ENCODE peak calls at places on chromosomes 6 and 20, in eight cellular contexts. D is H1, I is H9, N is fibroblast of lung, A is neural progenitor cell, C is OCI-LY7, U is mammary epithelial cell, F is endothelial cell of umbilical vein. S is an unnamed sample. For H3K79me2, the result is how much of the 10 kb centered on the place peaks cover.

GRCh38 chr6:44527191-44527960 is 139.9 kb downstream of the CDC5L start:
- DNase-seq in D (no peak), I (peak), N (no peak), A (no peak), C (no peak), U (no peak), F (no peak), S (no peak)

GRCh38 chr6:166922937-166923336 is 33.4 kb downstream of the RNASET2 start:
- DNase-seq in D (no peak), I (no peak), N (no peak), A (no peak), C (no peak), U (no peak), F (no peak), S (no peak)

GRCh38 chr6:163579111-163579879 is 164.8 kb downstream of the QKI start:
- DNase-seq in D (no peak), I (no peak), N (no peak), A (peak), C (no peak), U (no peak), F (no peak), S (no peak)

GRCh38 chr6:38179794-38180430 is 360.4 kb downstream of the ZFAND3 start:
- DNase-seq in D (peak), I (peak), N (no peak), A (no peak), C (no peak), U (no peak), F (no peak), S (no peak)

GRCh38 chr20:52269327-52269726 is 77.7 kb upstream of the ZFP64 start:
- DNase-seq in D (no peak), I (no peak), N (peak), A (no peak), C (no peak), U (no peak), F (no peak), S (no peak)

GRCh38 chr6:3288711-3289663 is 30.2 kb downstream of the PSMG4 start:
- DNase-seq in D (no peak), I (no peak), N (no peak), A (no peak), C (no peak), U (no peak), F (no peak), S (no peak)

GRCh38 chr20:21104466-21104761 is 1.7 kb downstream of the LINC00237 start:
- DNase-seq in D (peak), I (peak), N (no peak), A (peak), C (no peak), U (no peak), F (no peak), S (no peak)

GRCh38 chr6:162856885-162857284 is 129.1 kb downstream of the PACRG start:
- DNase-seq in D (no peak), I (peak), N (peak), A (peak), C (no peak), U (peak), F (peak), S (no peak)

GRCh38 chr6:100171533-100172321 is 177.7 kb upstream of the MCHR2 start:
- DNase-seq in D (no peak), I (no peak), N (no peak), A (no peak), C (no peak), U (peak), F (no peak), S (no peak)

GRCh38 chr20:311603-312002 is 13.7 kb upstream of the SOX12 start:
- DNase-seq in D (no peak), I (no peak), N (no peak), A (no peak), C (no peak), U (no peak), F (no peak), S (no peak)

GRCh38 chr6:7324520-7324919 is 11.5 kb upstream of the SSR1 start:
- DNase-seq in D (no peak), I (no peak), N (no peak), A (no peak), C (no peak), U (no peak), F (no peak), S (no peak)

GRCh38 chr20:2698912-2699311 is 6.3 kb downstream of the EBF4 start:
- DNase-seq in D (peak), I (no peak), N (no peak), A (no peak), C (no peak), U (no peak), F (no peak), S (no peak)

GRCh38 chr6:87848616-87849015 is 146.6 kb upstream of the AKIRIN2 start:
- DNase-seq in D (no peak), I (no peak), N (no peak), A (no peak), C (no peak), U (peak), F (peak), S (no peak)

GRCh38 chr20:32534661-32535240 is 50.4 kb downstream of the NOL4L start:
- DNase-seq in D (no peak), I (peak), N (no peak), A (no peak), C (peak), U (no peak), F (no peak), S (no peak)

GRCh38 chr6:50145125-50145524 is 95.4 kb upstream of the DEFB112 start:
- DNase-seq in D (no peak), I (no peak), N (peak), A (peak), C (peak), U (no peak), F (no peak), S (no peak)

GRCh38 chr6:49966334-49966733 is 2.4 kb upstream of the DEFB114 start:
- DNase-seq in D (no peak), I (no peak), N (no peak), A (peak), C (no peak), U (no peak), F (no peak), S (no peak)

GRCh38 chr6:42166444-42167141 is 6.6 kb upstream of the GUCA1A start:
- DNase-seq in D (peak), I (peak), N (peak), A (peak), C (peak), U (peak), F (peak), S (peak)

GRCh38 chr6:42162812-42163211 is 10.4 kb upstream of the GUCA1A start:
- DNase-seq in D (no peak), I (no peak), N (no peak), A (no peak), C (no peak), U (no peak), F (no peak), S (no peak)

GRCh38 chr6:42163941-42164340 is 9.2 kb upstream of the GUCA1A start:
- DNase-seq in D (no peak), I (no peak), N (no peak), A (no peak), C (no peak), U (no peak), F (no peak), S (no peak)

GRCh38 chr6:42162384-42162783 is 10.8 kb upstream of the GUCA1A start:
- DNase-seq in D (no peak), I (peak), N (no peak), A (peak), C (no peak), U (no peak), F (no peak), S (no peak)

DNA sequence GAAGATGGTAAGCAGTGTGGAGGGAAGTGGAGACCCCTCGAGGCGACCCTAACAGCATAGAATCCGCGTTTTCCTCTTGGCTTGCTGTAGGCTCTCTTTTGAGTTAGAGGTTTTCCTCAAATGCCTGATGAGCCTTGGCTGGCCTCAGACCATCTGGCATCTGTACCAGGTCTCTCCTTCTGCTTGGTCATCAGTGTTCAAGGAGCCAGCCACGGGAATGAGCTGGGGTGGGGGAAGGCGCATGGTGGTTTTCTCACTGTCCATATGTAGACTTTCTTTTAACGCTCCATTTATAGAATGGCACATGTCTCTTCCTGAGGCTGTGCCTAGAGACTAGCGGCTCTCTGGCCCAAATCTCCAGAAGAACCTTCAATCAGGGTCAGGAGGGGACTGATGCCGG is 8.1 kb upstream of the GUCA1A start:
- DNase-seq in D (no peak), I (no peak), N (no peak), A (no peak), C (no peak), U (no peak), F (no peak), S (no peak)
- H2AFZ ChIP-seq in D (no peak), I (no peak), N (no peak), A (no peak), C (no peak), U (peak), F (no peak), S (no peak)

GRCh38 chr6:145798530-145798929 is 16.1 kb downstream of the FBXO30 start:
- DNase-seq in D (no peak), I (no peak), N (peak), A (peak), C (no peak), U (no peak), F (peak), S (no peak)
- H3K79me2 ChIP-seq in D (half or more), I (under half), N (under half), A (half or more), C (half or more), U (half or more), F (half or more), S (under half)

GRCh38 chr6:21327326-21328140 is 266.0 kb upstream of the SOX4 start:
- DNase-seq in D (no peak), I (peak), N (no peak), A (peak), C (no peak), U (no peak), F (no peak), S (no peak)

GRCh38 chr6:21321076-21321475 is 272.5 kb upstream of the SOX4 start:
- DNase-seq in D (no peak), I (no peak), N (no peak), A (no peak), C (no peak), U (no peak), F (no peak), S (no peak)

GRCh38 chr6:21323577-21323976 is 270.0 kb upstream of the SOX4 start:
- DNase-seq in D (no peak), I (no peak), N (no peak), A (no peak), C (no peak), U (no peak), F (no peak), S (no peak)

GRCh38 chr6:21331221-21331620 is 262.3 kb upstream of the SOX4 start:
- DNase-seq in D (no peak), I (no peak), N (peak), A (no peak), C (no peak), U (no peak), F (no peak), S (no peak)

DNA sequence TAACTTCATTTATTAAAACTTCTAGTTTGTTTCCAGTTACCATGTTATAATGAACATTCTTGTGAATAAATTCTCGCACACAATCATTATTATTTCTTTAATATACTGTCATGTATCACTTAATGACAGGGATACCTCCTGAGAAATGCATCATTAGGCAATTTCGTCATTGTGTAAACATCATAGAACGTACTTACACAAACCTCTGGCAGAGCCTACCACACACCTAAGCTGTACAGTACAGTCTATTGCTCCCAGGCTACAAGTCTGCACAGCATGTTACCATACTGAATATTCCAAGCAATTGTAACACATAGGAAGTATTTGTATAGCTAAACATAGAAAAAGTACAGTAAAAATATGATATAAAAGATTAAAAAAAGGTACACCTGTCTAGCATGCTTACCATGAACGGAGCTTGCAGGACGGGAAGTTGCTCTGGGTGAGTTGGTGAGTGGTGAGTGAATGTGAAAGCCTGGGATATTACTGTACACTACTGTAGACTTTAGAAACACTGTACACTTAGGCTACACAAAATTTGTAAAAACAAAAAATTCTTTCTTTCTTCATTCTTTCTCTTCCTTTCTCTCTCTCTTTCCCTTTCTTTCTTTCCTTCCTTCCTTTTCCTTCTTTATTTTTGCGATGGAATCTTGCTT is 268.2 kb upstream of the SOX4 start:
- DNase-seq in D (no peak), I (no peak), N (no peak), A (no peak), C (no peak), U (no peak), F (no peak), S (no peak)
- H3K27ac ChIP-seq in D (no peak), I (no peak), N (no peak), A (no peak), C (no peak), U (no peak), F (no peak), S (no peak)

GRCh38 chr6:132399376-132400074 is 1.8 kb downstream of the MOXD1 start:
- DNase-seq in D (no peak), I (no peak), N (peak), A (no peak), C (no peak), U (peak), F (no peak), S (no peak)
- H2AFZ ChIP-seq in D (no peak), I (no peak), N (no peak), A (no peak), C (no peak), U (no peak), F (no peak), S (no peak)

GRCh38 chr20:36860811-36861624 is 14.9 kb upstream of the TLDC2 start:
- DNase-seq in D (no peak), I (no peak), N (no peak), A (no peak), C (no peak), U (no peak), F (no peak), S (no peak)
- H3K79me2 ChIP-seq in D (under half), I (under half), N (half or more), A (half or more), C (under half), U (half or more), F (half or more), S (under half)

DNA sequence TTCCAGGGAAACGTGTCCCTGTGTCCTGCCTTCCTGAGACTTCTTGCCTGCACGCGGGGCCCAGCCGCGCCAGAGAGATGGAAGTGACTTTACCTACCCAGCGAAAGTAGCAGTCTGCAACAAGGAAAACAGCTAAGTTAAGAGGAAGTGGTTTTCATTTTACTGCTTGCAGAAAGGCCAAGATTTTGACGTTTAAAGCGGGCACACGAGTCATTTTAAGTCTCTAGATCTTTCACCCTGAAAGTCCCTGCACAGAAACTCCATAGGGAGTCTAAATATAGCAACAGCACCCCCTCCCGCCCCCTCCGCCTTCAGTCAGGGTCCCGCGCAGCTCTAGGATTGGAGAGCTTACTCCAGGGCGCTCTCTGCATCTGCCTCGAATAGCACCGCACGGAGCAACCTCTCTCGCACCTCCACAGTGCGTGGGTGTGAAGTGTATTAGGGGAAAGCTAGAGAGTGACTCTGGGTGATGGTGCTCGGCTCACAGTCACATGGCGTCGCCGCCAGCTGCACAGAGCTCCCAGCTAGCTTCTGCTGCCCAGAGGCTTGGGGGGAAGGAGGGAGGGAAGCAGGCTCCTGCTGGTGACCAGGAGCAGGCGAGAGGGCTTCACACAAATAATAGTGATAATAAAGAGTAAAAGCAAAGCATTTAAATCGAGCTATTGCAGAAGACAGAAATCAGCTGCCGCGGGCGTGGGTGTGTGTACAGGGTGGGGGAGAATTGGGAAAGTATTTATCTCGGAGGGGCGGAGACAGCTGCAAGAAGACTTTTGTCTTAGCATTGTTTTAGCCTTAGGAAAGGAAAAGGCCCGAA is 1.8 kb upstream of the KCNQ5 start:
- DNase-seq in D (peak), I (peak), N (no peak), A (peak), C (peak), U (no peak), F (peak), S (peak)
- H3K27ac ChIP-seq in D (no peak), I (no peak), N (no peak), A (no peak), C (peak), U (no peak), F (no peak), S (peak)

GRCh38 chr20:54398814-54399213 is 76.6 kb upstream of the DOK5 start:
- DNase-seq in D (no peak), I (no peak), N (no peak), A (no peak), C (no peak), U (no peak), F (no peak), S (no peak)

DNA sequence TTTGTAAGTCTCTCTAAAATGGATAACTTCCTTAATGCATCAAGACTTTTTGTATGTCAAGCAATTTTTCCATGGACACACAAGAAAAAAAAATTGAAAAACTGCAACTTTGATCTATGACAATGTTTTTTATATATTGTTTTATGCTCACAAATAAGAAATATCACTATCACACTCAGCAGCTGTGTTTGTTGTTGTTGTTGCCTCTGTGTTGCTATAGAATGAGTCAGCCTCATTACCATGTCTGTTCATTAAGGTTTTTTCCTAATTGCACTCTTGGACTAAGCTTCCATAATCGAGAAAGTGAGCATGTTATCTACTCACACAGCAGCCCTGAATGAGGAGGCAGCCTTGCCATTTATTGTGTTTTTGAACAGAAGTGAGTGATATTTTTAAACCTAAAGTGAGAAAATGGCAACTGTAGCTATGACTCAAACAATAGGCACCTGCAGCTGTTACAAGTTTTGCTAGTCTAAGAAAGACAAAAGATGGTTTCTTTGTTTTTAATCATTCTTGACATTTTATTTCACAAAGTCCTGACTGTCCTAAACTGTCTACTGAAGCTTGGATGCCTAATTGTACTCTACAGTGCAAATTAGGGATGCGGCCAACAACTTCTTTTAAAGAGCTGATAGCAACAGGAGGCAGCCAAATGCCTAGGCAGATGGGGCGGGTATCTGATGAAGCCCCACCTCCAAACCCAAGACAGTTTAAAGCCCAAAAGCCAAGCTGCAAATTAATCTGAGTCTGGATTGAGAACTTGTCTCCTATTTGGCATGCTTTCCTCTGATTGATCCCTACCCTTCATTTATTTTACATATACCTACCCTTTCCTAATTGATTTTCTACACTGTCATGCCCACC is 77.9 kb upstream of the DOK5 start:
- DNase-seq in D (no peak), I (no peak), N (no peak), A (peak), C (no peak), U (no peak), F (peak), S (peak)
- H2AFZ ChIP-seq in D (no peak), I (no peak), N (no peak), A (peak), C (no peak), U (no peak), F (no peak), S (peak)

GRCh38 chr20:47304287-47304686 is 52.2 kb downstream of the ZMYND8 start:
- DNase-seq in D (no peak), I (no peak), N (peak), A (no peak), C (no peak), U (no peak), F (peak), S (no peak)

GRCh38 chr20:47305667-47306066 is 50.8 kb downstream of the ZMYND8 start:
- DNase-seq in D (no peak), I (no peak), N (peak), A (no peak), C (no peak), U (no peak), F (no peak), S (no peak)

GRCh38 chr20:47309806-47310426 is 46.6 kb downstream of the ZMYND8 start:
- DNase-seq in D (no peak), I (no peak), N (no peak), A (peak), C (no peak), U (no peak), F (no peak), S (no peak)

GRCh38 chr20:47306095-47306494 is 50.4 kb downstream of the ZMYND8 start:
- DNase-seq in D (no peak), I (no peak), N (no peak), A (no peak), C (no peak), U (no peak), F (no peak), S (no peak)

DNA sequence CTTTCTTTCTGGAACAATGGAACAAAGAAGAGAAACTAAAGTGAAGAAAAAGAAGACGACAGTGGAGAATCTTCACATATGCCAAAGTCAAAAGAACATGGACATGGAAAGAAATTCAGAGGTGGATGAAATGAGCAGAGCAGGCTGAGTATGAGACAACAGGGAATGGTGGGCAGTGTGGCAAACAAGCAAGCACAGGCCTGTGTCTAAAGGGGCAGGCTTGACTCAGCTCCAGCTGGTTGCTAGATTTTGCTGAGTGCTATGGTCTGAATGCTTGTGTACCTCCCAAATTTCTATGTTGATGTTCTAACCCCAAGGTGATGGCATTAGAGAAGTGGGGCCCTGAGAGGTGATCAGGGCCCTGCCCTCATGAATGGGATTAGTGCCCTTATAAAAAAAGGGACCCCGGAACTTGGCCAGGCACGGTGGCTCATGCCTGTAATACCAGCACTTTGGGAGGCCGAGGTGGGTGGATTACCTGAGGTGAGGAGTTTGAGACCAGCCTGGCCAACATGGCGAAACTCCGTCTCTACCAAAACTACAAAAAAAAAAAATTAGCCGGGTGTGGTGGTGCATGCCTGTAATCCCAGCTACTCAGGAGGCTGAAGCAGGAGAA is 49.6 kb downstream of the ZMYND8 start:
- DNase-seq in D (no peak), I (no peak), N (no peak), A (no peak), C (no peak), U (peak), F (no peak), S (no peak)
- H3K79me2 ChIP-seq in D (half or more), I (under half), N (under half), A (half or more), C (under half), U (half or more), F (half or more), S (half or more)

S was measured in MM.1S.